ENCODE peak calls at places on chromosomes 4 and X, in five cellular contexts. One of them, this sample, is unnamed.

GRCh38 chr4:62640296-62640695 is 1440.2 kb downstream of the ADGRL3 start:
- ATAC-seq in PC-3: peak; percentile 84
- ATAC-seq in right lobe of liver: no peak
- ATAC-seq in T-cell: no peak
- ATAC-seq in gastroesophageal sphincter: no peak
- ATAC-seq in this sample: no peak

GRCh38 chr4:53355919-53356521 is 9.8 kb downstream of the SCFD2 start:
- ATAC-seq in right lobe of liver: no peak
- ATAC-seq in gastroesophageal sphincter: no peak
- ATAC-seq in T-cell: no peak
- ATAC-seq in PC-3: peak; percentile 37
- ATAC-seq in this sample: no peak

GRCh38 chr4:33470805-33471204 is 2750.6 kb downstream of the PCDH7 start:
- ATAC-seq in right lobe of liver: no peak
- ATAC-seq in T-cell: no peak
- ATAC-seq in gastroesophageal sphincter: no peak
- ATAC-seq in PC-3: no peak
- ATAC-seq in this sample: no peak

GRCh38 chr4:73740353-73740778 is at the start of gene CXCL8:
- ATAC-seq in right lobe of liver: peak; percentile 94
- ATAC-seq in PC-3: peak; percentile 98
- ATAC-seq in T-cell: no peak
- ATAC-seq in gastroesophageal sphincter: peak; percentile 69
- ATAC-seq in this sample: peak; percentile 57

GRCh38 chrX:12690646-12691045 is 100.6 kb upstream of the PRPS2 start:
- ATAC-seq in T-cell: no peak
- ATAC-seq in right lobe of liver: no peak
- ATAC-seq in PC-3: no peak
- ATAC-seq in gastroesophageal sphincter: no peak
- ATAC-seq in this sample: no peak

GRCh38 chrX:13793897-13794296 is 23.0 kb downstream of the GPM6B start:
- ATAC-seq in right lobe of liver: no peak
- ATAC-seq in gastroesophageal sphincter: no peak
- ATAC-seq in T-cell: no peak
- ATAC-seq in PC-3: no peak
- ATAC-seq in this sample: no peak

GRCh38 chr4:121796283-121796682 is 4.8 kb upstream of the EXOSC9 start:
- ATAC-seq in right lobe of liver: no peak
- ATAC-seq in T-cell: no peak
- ATAC-seq in PC-3: no peak
- ATAC-seq in gastroesophageal sphincter: no peak
- ATAC-seq in this sample: no peak

GRCh38 chr4:8192748-8193738 is 6.0 kb upstream of the SH3TC1 start:
- ATAC-seq in right lobe of liver: peak; percentile 51
- ATAC-seq in PC-3: peak; percentile 65
- ATAC-seq in T-cell: peak; percentile 48
- ATAC-seq in gastroesophageal sphincter: no peak
- ATAC-seq in this sample: peak; percentile 17

GRCh38 chrX:138748480-138748879 is 37.0 kb upstream of the FGF13 start:
- ATAC-seq in right lobe of liver: no peak
- ATAC-seq in PC-3: no peak
- ATAC-seq in gastroesophageal sphincter: no peak
- ATAC-seq in T-cell: no peak
- ATAC-seq in this sample: no peak

GRCh38 chr4:14059006-14059405 is 431.5 kb upstream of the BOD1L1 start:
- ATAC-seq in right lobe of liver: no peak
- ATAC-seq in gastroesophageal sphincter: no peak
- ATAC-seq in PC-3: no peak
- ATAC-seq in T-cell: no peak
- ATAC-seq in this sample: no peak

GRCh38 chr4:93203708-93204107 is 624.8 kb upstream of the ATOH1 start:
- ATAC-seq in right lobe of liver: no peak
- ATAC-seq in T-cell: no peak
- ATAC-seq in gastroesophageal sphincter: peak; percentile 46
- ATAC-seq in PC-3: no peak
- ATAC-seq in this sample: no peak

GRCh38 chr4:7121174-7121573 is 53.3 kb upstream of the GRPEL1 start:
- ATAC-seq in gastroesophageal sphincter: no peak
- ATAC-seq in T-cell: no peak
- ATAC-seq in right lobe of liver: no peak
- ATAC-seq in PC-3: no peak
- ATAC-seq in this sample: no peak

GRCh38 chrX:45842207-45842900 is 641.7 kb upstream of the DIPK2B start:
- ATAC-seq in right lobe of liver: no peak
- ATAC-seq in T-cell: no peak
- ATAC-seq in gastroesophageal sphincter: no peak
- ATAC-seq in PC-3: no peak
- ATAC-seq in this sample: no peak

GRCh38 chr4:7810792-7811535 is 128.7 kb downstream of the AFAP1 start:
- ATAC-seq in gastroesophageal sphincter: no peak
- ATAC-seq in PC-3: no peak
- ATAC-seq in right lobe of liver: no peak
- ATAC-seq in T-cell: no peak
- ATAC-seq in this sample: no peak

GRCh38 chr4:138992676-138993075 is 22.9 kb upstream of the NOCT start:
- ATAC-seq in PC-3: no peak
- ATAC-seq in gastroesophageal sphincter: no peak
- ATAC-seq in right lobe of liver: no peak
- ATAC-seq in T-cell: no peak
- ATAC-seq in this sample: no peak

GRCh38 chrX:102560423-102561068 is 38.8 kb upstream of the ARMCX5 start:
- ATAC-seq in PC-3: no peak
- ATAC-seq in gastroesophageal sphincter: no peak
- ATAC-seq in right lobe of liver: no peak
- ATAC-seq in T-cell: no peak
- ATAC-seq in this sample: no peak

GRCh38 chr4:4585012-4585670 is 43.3 kb upstream of the STX18 start:
- ATAC-seq in PC-3: no peak
- ATAC-seq in right lobe of liver: no peak
- ATAC-seq in gastroesophageal sphincter: no peak
- ATAC-seq in T-cell: no peak
- ATAC-seq in this sample: no peak

GRCh38 chr4:3767569-3768288 is 1.5 kb downstream of the ADRA2C start:
- ATAC-seq in right lobe of liver: peak; percentile 54
- ATAC-seq in T-cell: no peak
- ATAC-seq in PC-3: no peak
- ATAC-seq in gastroesophageal sphincter: no peak
- ATAC-seq in this sample: no peak

GRCh38 chrX:20218809-20219505 is 47.8 kb downstream of the RPS6KA3 start:
- ATAC-seq in right lobe of liver: peak; percentile 62
- ATAC-seq in gastroesophageal sphincter: peak; percentile 58
- ATAC-seq in PC-3: no peak
- ATAC-seq in T-cell: no peak
- ATAC-seq in this sample: no peak

GRCh38 chr4:151169223-151169622 is 69.8 kb downstream of the RPS3A start:
- ATAC-seq in T-cell: no peak
- ATAC-seq in right lobe of liver: peak; percentile 24
- ATAC-seq in gastroesophageal sphincter: peak; percentile 93
- ATAC-seq in PC-3: no peak
- ATAC-seq in this sample: peak; percentile 31

GRCh38 chrX:68508799-68509198 is 9.9 kb downstream of the YIPF6 start:
- ATAC-seq in gastroesophageal sphincter: no peak
- ATAC-seq in PC-3: no peak
- ATAC-seq in right lobe of liver: no peak
- ATAC-seq in T-cell: no peak
- ATAC-seq in this sample: no peak

GRCh38 chr4:123386608-123387007 is 10.0 kb upstream of the SPRY1 start:
- ATAC-seq in gastroesophageal sphincter: no peak
- ATAC-seq in PC-3: no peak
- ATAC-seq in T-cell: no peak
- ATAC-seq in right lobe of liver: no peak
- ATAC-seq in this sample: no peak

GRCh38 chr4:169160825-169161224 is 109.9 kb downstream of the SH3RF1 start:
- ATAC-seq in PC-3: no peak
- ATAC-seq in right lobe of liver: no peak
- ATAC-seq in T-cell: no peak
- ATAC-seq in gastroesophageal sphincter: no peak
- ATAC-seq in this sample: no peak

GRCh38 chr4:7256989-7257810 is 64.9 kb downstream of the SORCS2 start:
- ATAC-seq in PC-3: no peak
- ATAC-seq in gastroesophageal sphincter: peak; percentile 73
- ATAC-seq in right lobe of liver: no peak
- ATAC-seq in T-cell: no peak
- ATAC-seq in this sample: no peak

GRCh38 chr4:157225096-157225495 is 4.6 kb downstream of the GRIA2 start:
- ATAC-seq in T-cell: no peak
- ATAC-seq in gastroesophageal sphincter: no peak
- ATAC-seq in right lobe of liver: no peak
- ATAC-seq in PC-3: no peak
- ATAC-seq in this sample: no peak

GRCh38 chr4:80305466-80305865 is 30.1 kb upstream of the CFAP299 start:
- ATAC-seq in gastroesophageal sphincter: no peak
- ATAC-seq in right lobe of liver: no peak
- ATAC-seq in T-cell: no peak
- ATAC-seq in PC-3: peak; percentile 21
- ATAC-seq in this sample: no peak

GRCh38 chr4:124278477-124278876 is 434.1 kb downstream of the ANKRD50 start:
- ATAC-seq in PC-3: peak; percentile 50
- ATAC-seq in right lobe of liver: no peak
- ATAC-seq in gastroesophageal sphincter: no peak
- ATAC-seq in T-cell: no peak
- ATAC-seq in this sample: no peak

GRCh38 chrX:37846141-37846540 is 1.2 kb downstream of the DYNLT3 start:
- ATAC-seq in gastroesophageal sphincter: no peak
- ATAC-seq in PC-3: peak; percentile 43
- ATAC-seq in T-cell: peak; percentile 48
- ATAC-seq in right lobe of liver: no peak
- ATAC-seq in this sample: peak; percentile 69

GRCh38 chrX:5656544-5656943 is 572.1 kb downstream of the NLGN4X start:
- ATAC-seq in right lobe of liver: no peak
- ATAC-seq in T-cell: no peak
- ATAC-seq in PC-3: no peak
- ATAC-seq in gastroesophageal sphincter: no peak
- ATAC-seq in this sample: no peak

This sample was measured in esophagus mucosa.